ENCODE peak calls at places on chromosomes 16 and 17, in seven cellular contexts. V is DMS 273 treated with DMSO at 0.1 percent for 48 hours, E is GF-D8, U is nephron progenitor cell, T is pancreas, D is mucosa of gallbladder, F is brain pericyte. P is an unnamed sample.

GRCh38 chr17:65514541-65514940 is 46.9 kb downstream of the AXIN2 start:
- DNase-seq in E (no peak), D (no peak), V (no peak), F (no peak), U (no peak), T (no peak), P (no peak)

GRCh38 chr17:15384142-15384803 is 42.9 kb upstream of the TEKT3 start:
- DNase-seq in U (no peak), D (peak), T (no peak), F (no peak), V (no peak), E (no peak), P (no peak)

GRCh38 chr17:81553018-81553615 is 964 bp upstream of the FAAP100 start:
- DNase-seq in U (peak), D (peak), V (peak), F (no peak), T (peak), E (peak), P (peak)

GRCh38 chr16:85304337-85304736 is 192.1 kb upstream of the CIBAR2 start:
- DNase-seq in V (no peak), T (no peak), F (no peak), E (peak), U (no peak), D (no peak), P (no peak)

GRCh38 chr16:14511798-14512131 is 118.3 kb downstream of the PARN start:
- DNase-seq in F (no peak), V (no peak), T (no peak), E (no peak), D (no peak), U (no peak), P (no peak)

GRCh38 chr17:9364837-9365430 is 210.7 kb downstream of the STX8 start:
- DNase-seq in T (no peak), E (no peak), V (no peak), F (no peak), U (no peak), D (no peak), P (no peak)

GRCh38 chr17:20284018-20284417 is 183.3 kb downstream of the LGALS9B start:
- DNase-seq in U (no peak), F (peak), V (no peak), T (no peak), E (no peak), D (no peak), P (peak)

GRCh38 chr17:2396568-2397246 is 4.2 kb downstream of the MNT start:
- DNase-seq in U (peak), E (peak), V (peak), F (peak), T (peak), D (peak), P (peak)

GRCh38 chr16:13291934-13292333 is 390.5 kb downstream of the SHISA9 start:
- DNase-seq in D (no peak), F (no peak), U (peak), E (no peak), T (no peak), V (no peak), P (no peak)

GRCh38 chr17:16516594-16517018 is 24.6 kb upstream of the LRRC75A start:
- DNase-seq in E (no peak), T (no peak), D (peak), F (peak), V (peak), U (peak), P (no peak)

GRCh38 chr17:34107019-34107418 is 148.1 kb upstream of the CCL2 start:
- DNase-seq in V (no peak), T (no peak), U (no peak), F (no peak), E (no peak), D (no peak), P (no peak)

GRCh38 chr17:20009052-20009301 is 182 bp upstream of the SPECC1 start:
- DNase-seq in U (no peak), T (no peak), D (no peak), V (no peak), F (peak), E (no peak), P (no peak)

GRCh38 chr17:74192950-74193781 is 10.3 kb upstream of the RPL38 start:
- DNase-seq in T (no peak), U (no peak), F (no peak), E (no peak), D (peak), V (peak), P (peak)

GRCh38 chr17:73156166-73156840 is 8.5 kb upstream of the SSTR2 start:
- DNase-seq in E (peak), U (peak), T (peak), F (no peak), V (peak), D (peak), P (peak)

GRCh38 chr17:1783834-1784611 is 22.2 kb downstream of the SERPINF1 start:
- DNase-seq in E (no peak), F (no peak), V (no peak), D (peak), T (peak), U (no peak), P (no peak)

GRCh38 chr16:89366561-89367537 is 123.5 kb downstream of the ANKRD11 start:
- DNase-seq in F (no peak), T (no peak), V (no peak), U (no peak), E (no peak), D (no peak), P (no peak)

GRCh38 chr16:11152677-11153321 is 103.2 kb downstream of the SOCS1 start:
- DNase-seq in U (no peak), D (no peak), T (no peak), F (no peak), E (peak), V (no peak), P (no peak)

GRCh38 chr17:46977348-46977747 is 1.7 kb downstream of the RPRML start:
- DNase-seq in V (peak), F (no peak), E (no peak), U (peak), T (peak), D (no peak), P (peak)